ENCODE peak calls at places on chromosomes 12 and 14, in five cellular contexts. One of them, this sample, is unnamed.

GRCh38 chr12:47602330-47602729 is 103.5 kb downstream of the RPAP3 start:
- DNase-seq in stomach: no peak
- DNase-seq in Peyer's patch: no peak
- DNase-seq in ovary: no peak
- DNase-seq in uterus: no peak
- DNase-seq in this sample: no peak

GRCh38 chr12:52173526-52173925 is 18.3 kb downstream of the KRT80 start:
- DNase-seq in uterus: no peak
- DNase-seq in Peyer's patch: no peak
- DNase-seq in ovary: no peak
- DNase-seq in stomach: no peak
- DNase-seq in this sample: no peak

GRCh38 chr14:93462479-93462878 is 31.7 kb downstream of the UNC79 start:
- DNase-seq in uterus: no peak
- DNase-seq in Peyer's patch: no peak
- DNase-seq in stomach: no peak
- DNase-seq in ovary: no peak
- DNase-seq in this sample: no peak

GRCh38 chr14:51396222-51396815 is 156.3 kb downstream of the TMX1 start:
- DNase-seq in stomach: no peak
- DNase-seq in uterus: peak; percentile 63
- DNase-seq in ovary: peak; percentile 30
- DNase-seq in Peyer's patch: no peak
- DNase-seq in this sample: peak; percentile 26

GRCh38 chr14:87018294-87018693 is 974.7 kb downstream of the GALC start:
- DNase-seq in uterus: no peak
- DNase-seq in stomach: no peak
- DNase-seq in Peyer's patch: no peak
- DNase-seq in ovary: no peak
- DNase-seq in this sample: no peak

GRCh38 chr12:25655702-25656101 is 102.6 kb upstream of the LMNTD1 start:
- DNase-seq in uterus: no peak
- DNase-seq in stomach: no peak
- DNase-seq in ovary: no peak
- DNase-seq in Peyer's patch: no peak
- DNase-seq in this sample: no peak

GRCh38 chr12:64450711-64451486 is 1.0 kb upstream of the TBK1 start:
- DNase-seq in stomach: no peak
- DNase-seq in Peyer's patch: no peak
- DNase-seq in ovary: no peak
- DNase-seq in uterus: no peak
- DNase-seq in this sample: no peak

GRCh38 chr14:22471545-22472121 is 117.4 kb downstream of the DAD1 start:
- DNase-seq in Peyer's patch: no peak
- DNase-seq in uterus: no peak
- DNase-seq in ovary: peak; percentile 24
- DNase-seq in stomach: peak; percentile 69
- DNase-seq in this sample: peak; percentile 53

GRCh38 chr14:71905860-71906259 is 26.4 kb upstream of the RGS6 start:
- DNase-seq in uterus: no peak
- DNase-seq in ovary: no peak
- DNase-seq in stomach: no peak
- DNase-seq in Peyer's patch: no peak
- DNase-seq in this sample: no peak
- H3K27ac ChIP-seq in uterus: no peak overlapping the region
- H3K27ac ChIP-seq in ovary: no peak overlapping the region
- H3K27ac ChIP-seq in stomach: no peak overlapping the region
- H3K27ac ChIP-seq in Peyer's patch: no peak overlapping the region
- H3K27ac ChIP-seq in this sample: no peak overlapping the region

GRCh38 chr12:67647547-67648305 is 819 bp upstream of the DYRK2 start:
- DNase-seq in ovary: peak; percentile 72
- DNase-seq in uterus: peak; percentile 71
- DNase-seq in stomach: peak; percentile 74
- DNase-seq in Peyer's patch: peak; percentile 71
- DNase-seq in this sample: peak; percentile 75
- TF ChIP-seq POLR2A in ovary: no peak
- TF ChIP-seq POLR2A in uterus: peak; percentile 11
- TF ChIP-seq POLR2A in stomach: no peak
- TF ChIP-seq POLR2A in Peyer's patch: peak; percentile 67
- TF ChIP-seq POLR2A in this sample: no peak

DNA sequence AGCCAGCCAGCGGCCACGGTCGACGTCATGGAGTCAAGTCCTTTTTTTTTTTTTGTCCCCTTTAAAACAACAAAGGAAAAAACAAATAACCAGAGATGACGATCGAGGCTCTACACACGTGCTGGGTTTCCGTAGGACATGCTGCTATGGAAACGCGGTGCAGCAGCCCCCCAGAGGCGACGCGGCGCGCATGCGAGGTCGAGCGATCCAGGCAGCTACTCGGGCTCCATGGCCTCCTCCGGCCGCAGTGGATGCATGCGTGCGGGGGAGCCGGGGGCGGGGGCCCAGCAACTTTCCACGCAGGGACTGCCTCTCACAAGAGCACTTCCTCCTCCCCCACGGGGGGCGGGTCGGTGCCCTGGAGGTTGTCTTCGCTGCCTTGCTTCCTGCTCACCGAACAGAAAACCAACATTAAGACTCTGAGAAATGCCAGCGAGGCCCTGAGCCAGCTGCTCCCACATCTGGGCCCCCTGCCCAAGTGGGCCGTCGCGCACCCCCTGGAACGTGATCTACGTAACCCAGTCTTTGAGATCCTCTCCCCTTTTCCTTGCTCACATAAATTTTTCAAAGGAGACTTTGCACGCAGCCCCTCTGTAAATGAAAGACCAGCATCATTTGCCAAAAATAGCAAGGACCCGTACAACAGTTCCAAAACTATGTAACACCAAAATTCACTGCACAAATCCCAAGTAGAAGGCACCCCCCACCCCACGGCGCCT is 30.7 kb downstream of the P2RX4 start:
- DNase-seq in Peyer's patch: peak; percentile 79
- DNase-seq in stomach: peak; percentile 58
- DNase-seq in ovary: peak; percentile 94
- DNase-seq in uterus: peak; percentile 95
- DNase-seq in this sample: peak; percentile 60
- H3K27ac ChIP-seq in Peyer's patch: peak overlapping the region; percentile 61
- H3K27ac ChIP-seq in stomach: peak overlapping the region; percentile 67
- H3K27ac ChIP-seq in ovary: peak overlapping the region; percentile 66
- H3K27ac ChIP-seq in uterus: peak overlapping the region; percentile 83
- H3K27ac ChIP-seq in this sample: peak overlapping the region; percentile 13

DNA sequence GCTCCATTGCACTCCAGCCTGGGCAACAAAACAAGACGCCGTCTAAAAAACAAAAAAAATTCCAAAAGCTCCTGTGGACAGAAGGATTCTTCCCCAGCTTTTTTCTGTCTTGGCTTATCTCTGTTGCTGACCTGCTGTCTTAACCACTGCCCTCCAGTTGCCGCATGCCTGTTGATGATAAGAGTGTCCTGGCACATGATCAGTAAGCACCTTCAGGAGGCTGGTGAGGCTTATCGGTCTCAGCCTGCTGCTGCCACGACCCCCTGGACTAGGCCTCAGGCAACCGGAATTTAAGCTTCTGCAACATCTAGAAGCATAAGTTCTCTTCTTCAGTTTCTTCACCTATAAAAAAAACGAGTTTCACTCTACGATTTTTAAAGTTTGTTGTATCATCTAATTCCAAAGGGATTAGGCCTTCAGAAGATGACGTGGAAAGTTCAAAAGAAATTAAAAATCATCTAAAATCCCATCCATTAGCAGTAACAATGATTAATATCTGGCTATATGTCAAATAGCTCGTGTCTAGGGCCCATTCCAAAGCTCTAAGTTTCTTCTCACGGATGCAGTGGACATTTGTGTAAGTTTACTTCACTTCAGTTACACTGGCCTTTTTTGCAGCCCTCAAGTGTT is 46.4 kb downstream of the RESF1 start:
- DNase-seq in ovary: no peak
- DNase-seq in Peyer's patch: no peak
- DNase-seq in uterus: no peak
- DNase-seq in stomach: no peak
- DNase-seq in this sample: no peak
- TF ChIP-seq POLR2A in ovary: no peak
- TF ChIP-seq POLR2A in Peyer's patch: no peak
- TF ChIP-seq POLR2A in uterus: no peak
- TF ChIP-seq POLR2A in stomach: no peak
- TF ChIP-seq POLR2A in this sample: no peak

GRCh38 chr12:92600052-92600451 is 102.7 kb upstream of the PLEKHG7 start:
- DNase-seq in uterus: no peak
- DNase-seq in ovary: no peak
- DNase-seq in stomach: no peak
- DNase-seq in Peyer's patch: no peak
- DNase-seq in this sample: no peak
- H3K27ac ChIP-seq in uterus: no peak overlapping the region
- H3K27ac ChIP-seq in ovary: no peak overlapping the region
- H3K27ac ChIP-seq in stomach: no peak overlapping the region
- H3K27ac ChIP-seq in Peyer's patch: no peak overlapping the region
- H3K27ac ChIP-seq in this sample: no peak overlapping the region

GRCh38 chr12:57235012-57235727 is 5.7 kb downstream of the SHMT2 start:
- DNase-seq in uterus: peak; percentile 44
- DNase-seq in ovary: no peak
- DNase-seq in stomach: peak; percentile 77
- DNase-seq in Peyer's patch: no peak
- DNase-seq in this sample: peak; percentile 89

GRCh38 chr12:57234571-57235011 is 5.1 kb downstream of the SHMT2 start:
- DNase-seq in uterus: no peak
- DNase-seq in stomach: no peak
- DNase-seq in ovary: no peak
- DNase-seq in Peyer's patch: peak; percentile 56
- DNase-seq in this sample: no peak

GRCh38 chr12:57234233-57234570 is 4.7 kb downstream of the SHMT2 start:
- DNase-seq in Peyer's patch: no peak
- DNase-seq in uterus: no peak
- DNase-seq in stomach: no peak
- DNase-seq in ovary: no peak
- DNase-seq in this sample: no peak

GRCh38 chr12:57232156-57232756 is 2.7 kb downstream of the SHMT2 start:
- DNase-seq in stomach: no peak
- DNase-seq in ovary: no peak
- DNase-seq in uterus: no peak
- DNase-seq in Peyer's patch: no peak
- DNase-seq in this sample: no peak

GRCh38 chr12:57233357-57234232 is 4.1 kb downstream of the SHMT2 start:
- DNase-seq in Peyer's patch: no peak
- DNase-seq in ovary: no peak
- DNase-seq in uterus: no peak
- DNase-seq in stomach: no peak
- DNase-seq in this sample: no peak
- TF ChIP-seq POLR2A in Peyer's patch: no peak
- TF ChIP-seq POLR2A in ovary: no peak
- TF ChIP-seq POLR2A in uterus: no peak
- TF ChIP-seq POLR2A in stomach: no peak
- TF ChIP-seq POLR2A in this sample: no peak

GRCh38 chr14:49954171-49954631 is 61.3 kb downstream of the ARF6 start:
- DNase-seq in uterus: no peak
- DNase-seq in Peyer's patch: no peak
- DNase-seq in stomach: no peak
- DNase-seq in ovary: no peak
- DNase-seq in this sample: no peak

GRCh38 chr14:49955013-49955412 is 62.1 kb downstream of the ARF6 start:
- DNase-seq in stomach: no peak
- DNase-seq in uterus: no peak
- DNase-seq in ovary: no peak
- DNase-seq in Peyer's patch: no peak
- DNase-seq in this sample: no peak

GRCh38 chr14:49951946-49952345 is 59.1 kb downstream of the ARF6 start:
- DNase-seq in Peyer's patch: no peak
- DNase-seq in uterus: no peak
- DNase-seq in stomach: peak; percentile 41
- DNase-seq in ovary: no peak
- DNase-seq in this sample: no peak

GRCh38 chr14:49950275-49951250 is 57.7 kb downstream of the ARF6 start:
- DNase-seq in uterus: no peak
- DNase-seq in stomach: peak; percentile 89
- DNase-seq in Peyer's patch: no peak
- DNase-seq in ovary: no peak
- DNase-seq in this sample: peak; percentile 60

GRCh38 chr14:49953196-49953595 is 60.3 kb downstream of the ARF6 start:
- DNase-seq in ovary: no peak
- DNase-seq in Peyer's patch: no peak
- DNase-seq in stomach: no peak
- DNase-seq in uterus: no peak
- DNase-seq in this sample: no peak
- H3K27ac ChIP-seq in ovary: no peak overlapping the region
- H3K27ac ChIP-seq in Peyer's patch: no peak overlapping the region
- H3K27ac ChIP-seq in stomach: no peak overlapping the region
- H3K27ac ChIP-seq in uterus: no peak overlapping the region
- H3K27ac ChIP-seq in this sample: no peak overlapping the region

GRCh38 chr12:71157601-71158233 is at the start of gene TSPAN8:
- DNase-seq in uterus: no peak
- DNase-seq in Peyer's patch: no peak
- DNase-seq in stomach: peak; percentile 66
- DNase-seq in ovary: no peak
- DNase-seq in this sample: no peak
- TF ChIP-seq POLR2A in uterus: no peak
- TF ChIP-seq POLR2A in Peyer's patch: peak; percentile 70
- TF ChIP-seq POLR2A in stomach: no peak
- TF ChIP-seq POLR2A in ovary: no peak
- TF ChIP-seq POLR2A in this sample: no peak

GRCh38 chr12:11745112-11745511 is 95.6 kb downstream of the ETV6 start:
- DNase-seq in uterus: no peak
- DNase-seq in ovary: no peak
- DNase-seq in stomach: no peak
- DNase-seq in Peyer's patch: no peak
- DNase-seq in this sample: no peak

GRCh38 chr12:11746024-11746771 is 96.7 kb downstream of the ETV6 start:
- DNase-seq in stomach: no peak
- DNase-seq in Peyer's patch: peak; percentile 43
- DNase-seq in uterus: no peak
- DNase-seq in ovary: no peak
- DNase-seq in this sample: no peak

GRCh38 chr12:11741434-11742092 is 92.1 kb downstream of the ETV6 start:
- DNase-seq in Peyer's patch: no peak
- DNase-seq in ovary: no peak
- DNase-seq in uterus: no peak
- DNase-seq in stomach: no peak
- DNase-seq in this sample: no peak

GRCh38 chr12:11743333-11743732 is 93.9 kb downstream of the ETV6 start:
- DNase-seq in Peyer's patch: no peak
- DNase-seq in ovary: no peak
- DNase-seq in stomach: no peak
- DNase-seq in uterus: no peak
- DNase-seq in this sample: no peak

GRCh38 chr12:11743748-11744147 is 94.3 kb downstream of the ETV6 start:
- DNase-seq in stomach: no peak
- DNase-seq in ovary: no peak
- DNase-seq in Peyer's patch: no peak
- DNase-seq in uterus: no peak
- DNase-seq in this sample: no peak
- H3K27ac ChIP-seq in stomach: no peak overlapping the region
- H3K27ac ChIP-seq in ovary: no peak overlapping the region
- H3K27ac ChIP-seq in Peyer's patch: no peak overlapping the region
- H3K27ac ChIP-seq in uterus: no peak overlapping the region
- H3K27ac ChIP-seq in this sample: no peak overlapping the region

GRCh38 chr12:108643941-108644742 is 10.4 kb upstream of the SELPLG start:
- DNase-seq in stomach: no peak
- DNase-seq in Peyer's patch: no peak
- DNase-seq in uterus: no peak
- DNase-seq in ovary: peak; percentile 58
- DNase-seq in this sample: peak; percentile 43
- TF ChIP-seq POLR2A in stomach: no peak
- TF ChIP-seq POLR2A in Peyer's patch: no peak
- TF ChIP-seq POLR2A in uterus: no peak
- TF ChIP-seq POLR2A in ovary: no peak
- TF ChIP-seq POLR2A in this sample: no peak